ENCODE peak calls at places on chromosomes 1 and 21, in five cellular contexts. P is breast epithelium; T is lower lobe of right lung; C is naive thymus-derived CD4-positive, alpha-beta T cell; H is right lobe of liver. Y is an unnamed sample.

GRCh38 chr1:11309385-11309784 is 36.4 kb downstream of the UBIAD1 start:
- DNase-seq in T (no peak), P (no peak), H (no peak), C (no peak), Y (no peak)

GRCh38 chr1:41758904-41759548 is 159.7 kb downstream of the HIVEP3 start:
- DNase-seq in C (no peak), P (no peak), H (no peak), T (no peak), Y (no peak)

GRCh38 chr1:224211262-224211962 is 28.4 kb downstream of the DEGS1 start:
- DNase-seq in H (peak; percentile 57), P (no peak), T (no peak), C (no peak), Y (no peak)

GRCh38 chr1:152034654-152035405 is 2.0 kb downstream of the S100A11 start:
- DNase-seq in P (no peak), C (peak; percentile 78), T (no peak), H (no peak), Y (no peak)

GRCh38 chr21:42819861-42820512 is 59.4 kb downstream of the WDR4 start:
- DNase-seq in H (no peak), P (peak; percentile 6), T (no peak), C (no peak), Y (no peak)

GRCh38 chr1:1344672-1345361 is 4.4 kb downstream of the DVL1 start:
- DNase-seq in H (no peak), P (no peak), T (no peak), C (no peak), Y (no peak)

GRCh38 chr1:52614671-52615070 is 12.5 kb downstream of the GPX7 start:
- DNase-seq in H (no peak), P (no peak), T (no peak), C (no peak), Y (no peak)

GRCh38 chr21:31879251-31879650 is 6.4 kb downstream of the HUNK start:
- DNase-seq in T (no peak), H (no peak), C (no peak), P (no peak), Y (no peak)

GRCh38 chr1:51044199-51044598 is 57.8 kb upstream of the C1orf185 start:
- DNase-seq in H (no peak), T (no peak), P (no peak), C (no peak), Y (no peak)

GRCh38 chr1:162541619-162542141 is 19.8 kb upstream of the UAP1 start:
- DNase-seq in C (no peak), T (no peak), H (no peak), P (no peak), Y (no peak)

GRCh38 chr1:174134000-174134659 is 25.2 kb upstream of the RABGAP1L start:
- DNase-seq in H (no peak), P (no peak), T (no peak), C (no peak), Y (no peak)

GRCh38 chr1:118978914-118979701 is 9.0 kb downstream of the TBX15 start:
- DNase-seq in T (no peak), H (no peak), C (no peak), P (no peak), Y (no peak)

GRCh38 chr21:44375281-44375651 is 21.8 kb downstream of the TRPM2 start:
- DNase-seq in C (peak; percentile 27), P (no peak), T (peak; percentile 70), H (peak; percentile 60), Y (peak; percentile 68)

GRCh38 chr21:39651206-39651605 is 38.5 kb downstream of the B3GALT5 start:
- DNase-seq in P (no peak), H (no peak), T (no peak), C (no peak), Y (peak; percentile 10)

GRCh38 chr1:47184090-47184735 is 5.6 kb downstream of the PDZK1IP1 start:
- DNase-seq in T (no peak), C (no peak), H (no peak), P (no peak), Y (no peak)

GRCh38 chr1:89022167-89022959 is at the start of gene GBP3:
- DNase-seq in H (no peak), C (peak; percentile 52), T (no peak), P (no peak), Y (no peak)
- H3K4me3 ChIP-seq in H (peak within 1 kb of the TSS; percentile 60), C (peak within 1 kb of the TSS; percentile 75), T (peak within 1 kb of the TSS; percentile 64), P (peak within 1 kb of the TSS; percentile 54), Y (peak within 1 kb of the TSS; percentile 57)

DNA sequence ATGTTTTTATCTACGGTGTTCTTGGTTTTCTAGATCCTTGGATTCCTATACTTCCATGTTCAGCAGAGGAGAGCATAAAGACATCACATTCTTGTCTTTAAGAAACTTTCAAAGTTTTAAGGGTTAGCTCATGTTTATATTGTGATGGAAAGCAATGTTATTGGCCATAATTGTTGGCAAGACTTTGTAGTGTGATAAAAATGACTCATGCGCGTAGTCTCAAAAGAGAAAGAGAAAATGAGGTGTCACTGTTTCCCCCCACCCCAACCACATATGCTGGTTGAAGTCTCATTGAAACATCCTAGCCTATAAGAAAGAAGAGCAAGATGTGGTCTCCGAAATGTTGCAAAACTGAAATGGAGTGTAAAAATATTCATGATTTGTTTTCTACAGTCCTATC is 348.8 kb downstream of the PTBP2 start:
- DNase-seq in T (no peak), P (no peak), C (no peak), H (no peak), Y (no peak)
- H3K27me3 ChIP-seq in T (no peaks in the 10 kb centered on the region), P (no peaks in the 10 kb centered on the region), C (no peaks in the 10 kb centered on the region), H (no peaks in the 10 kb centered on the region), Y (no peaks in the 10 kb centered on the region)

DNA sequence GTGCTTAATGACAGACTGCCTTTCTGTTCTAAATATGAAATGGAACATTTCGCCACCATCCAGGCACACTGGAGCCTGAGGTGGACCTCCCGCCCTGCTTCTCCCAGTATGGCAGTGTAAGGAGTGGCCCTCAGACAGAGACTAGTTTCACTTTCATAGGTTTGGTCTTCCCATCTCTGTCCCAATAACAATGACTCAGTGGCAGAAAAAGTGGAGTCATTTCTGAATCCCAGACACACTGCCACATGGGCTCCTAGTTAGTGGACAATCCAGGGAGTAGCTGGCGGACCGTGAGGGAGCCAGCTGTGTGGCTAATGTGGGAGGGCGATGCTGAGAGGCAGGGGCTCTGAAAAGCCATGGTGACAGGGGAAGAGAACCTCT is 95.6 kb upstream of the TSPAN2 start:
- DNase-seq in C (no peak), H (no peak), P (no peak), T (no peak), Y (no peak)
- H3K4me3 ChIP-seq in C (no peak overlapping the region), H (no peak overlapping the region), P (no peak overlapping the region), T (no peak overlapping the region), Y (no peak overlapping the region)

GRCh38 chr1:3930282-3930681 is 30.2 kb upstream of the C1orf174 start:
- DNase-seq in P (no peak), T (no peak), H (no peak), C (no peak), Y (no peak)
- H3K27me3 ChIP-seq in P (no peaks in the 10 kb centered on the region), T (peaks cover 25% of the 10 kb centered on the region), H (no peaks in the 10 kb centered on the region), C (no peaks in the 10 kb centered on the region), Y (peaks cover 4% of the 10 kb centered on the region)

DNA sequence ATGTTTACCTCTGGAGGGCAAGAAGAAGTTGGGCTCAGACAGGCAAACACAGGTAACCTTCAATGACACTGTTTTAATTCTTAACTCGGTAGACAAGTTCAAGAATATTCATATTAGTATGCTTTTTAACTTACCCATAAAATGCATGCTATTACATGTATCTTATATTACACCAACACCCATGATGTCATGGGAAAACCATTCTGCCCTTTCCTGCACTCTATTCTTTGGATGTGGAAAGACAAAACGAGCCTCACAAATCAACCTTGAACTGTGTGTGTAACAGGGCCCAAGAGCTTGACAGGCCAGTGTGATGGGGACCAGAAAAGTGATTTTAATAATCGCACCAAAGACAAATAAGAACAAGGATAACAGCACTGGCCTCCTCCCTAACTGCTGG is 22.6 kb upstream of the RAP1GAP start:
- DNase-seq in C (no peak), H (no peak), T (no peak), P (no peak), Y (no peak)
- H3K4me3 ChIP-seq in C (no peak overlapping the region), H (no peak overlapping the region), T (no peak overlapping the region), P (no peak overlapping the region), Y (no peak overlapping the region)

DNA sequence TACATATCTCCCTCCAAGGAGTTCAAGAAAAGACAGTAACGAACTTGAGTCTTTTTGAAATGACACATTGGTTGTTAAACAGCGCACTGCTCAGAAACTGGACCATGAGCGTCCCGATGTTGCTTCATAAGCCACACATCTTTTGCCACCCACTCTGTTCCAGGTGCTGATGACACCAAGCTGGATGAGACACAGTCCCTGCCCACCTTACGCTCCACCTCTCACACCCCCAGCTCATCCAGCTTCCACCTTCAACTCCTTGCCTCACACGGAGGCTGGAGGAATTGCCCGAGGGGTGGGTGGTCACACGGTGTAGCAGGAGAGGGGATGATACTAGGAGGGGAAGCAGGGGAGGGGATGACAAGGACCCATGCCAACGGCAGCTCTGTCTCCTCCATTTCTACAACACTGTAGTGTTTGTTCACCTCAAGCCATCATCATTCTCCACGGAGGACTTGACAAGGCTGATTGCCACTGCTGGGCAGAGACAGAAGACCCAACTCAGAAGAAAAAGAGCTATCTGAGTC is 148.5 kb upstream of the TNR start:
- DNase-seq in H (no peak), C (no peak), T (no peak), P (no peak), Y (no peak)
- H3K27me3 ChIP-seq in H (no peaks in the 10 kb centered on the region), C (no peaks in the 10 kb centered on the region), T (no peaks in the 10 kb centered on the region), P (no peaks in the 10 kb centered on the region), Y (no peaks in the 10 kb centered on the region)

GRCh38 chr1:35186239-35186638 is 6.7 kb downstream of the SFPQ start:
- DNase-seq in C (no peak), P (no peak), H (no peak), T (no peak), Y (no peak)

GRCh38 chr1:35190784-35191183 is 2.2 kb downstream of the SFPQ start:
- DNase-seq in P (no peak), T (no peak), H (no peak), C (no peak), Y (no peak)

GRCh38 chr1:35187816-35188342 is 5.1 kb downstream of the SFPQ start:
- DNase-seq in H (no peak), T (no peak), P (no peak), C (no peak), Y (no peak)

GRCh38 chr1:35191429-35192055 is 1.4 kb downstream of the SFPQ start:
- DNase-seq in H (no peak), T (no peak), P (no peak), C (peak; percentile 29), Y (no peak)

DNA sequence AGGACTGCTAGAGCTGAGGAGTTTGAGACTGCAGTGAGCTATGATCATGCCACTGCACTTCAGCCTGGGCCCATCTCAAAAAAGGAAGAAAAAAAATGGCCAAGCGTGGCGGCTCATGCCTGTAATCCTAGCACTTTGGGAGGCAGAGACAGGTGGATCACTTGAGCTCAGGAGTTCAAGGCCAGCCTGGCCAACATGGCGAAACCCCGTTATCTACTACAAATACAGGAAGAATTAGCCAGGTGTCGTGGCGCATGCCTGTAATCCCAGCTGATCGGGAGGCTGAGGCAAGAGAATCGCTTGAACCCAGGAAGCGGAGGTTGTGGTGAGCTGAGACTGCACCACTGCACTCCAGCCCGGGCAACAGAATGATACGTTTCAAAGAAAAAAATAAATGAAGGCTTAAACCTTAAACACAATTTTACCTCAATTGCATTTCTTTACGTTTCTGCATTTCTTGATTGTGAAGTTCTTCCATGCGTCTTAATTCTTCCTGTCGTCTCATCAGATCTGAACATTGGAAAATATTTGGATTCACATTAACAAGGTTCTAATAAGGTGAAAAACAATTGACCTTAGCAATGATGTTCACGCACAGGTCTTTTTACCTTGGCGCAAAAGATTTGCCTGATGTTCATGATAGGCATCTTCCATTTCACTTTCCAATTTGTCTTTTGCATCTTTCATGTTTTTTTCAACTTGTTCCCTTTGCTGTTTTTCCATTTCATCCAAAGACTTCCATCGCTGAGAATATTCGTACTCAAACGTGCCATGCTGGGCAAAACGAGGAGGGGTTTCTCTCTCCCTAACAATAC is 4.2 kb downstream of the SFPQ start:
- DNase-seq in C (no peak), T (no peak), P (no peak), H (no peak), Y (no peak)
- H3K4me3 ChIP-seq in C (no peak overlapping the region), T (no peak overlapping the region), P (peak overlapping the region; percentile 93), H (no peak overlapping the region), Y (no peak overlapping the region)